ENCODE peak calls at places on chromosomes 12 and 14, in six cellular contexts. D, T, F, I, H and L are unnamed samples.

GRCh38 chr14:89232366-89233070 is 184.5 kb downstream of the FOXN3 start:
- DNase-seq in D (no peak), T (no peak), F (no peak), I (no peak), H (no peak), L (no peak)

GRCh38 chr12:57000393-57000792 is 6.0 kb downstream of the ZBTB39 start:
- DNase-seq in D (no peak), T (no peak), F (no peak), I (peak; percentile 28), H (no peak), L (no peak)

GRCh38 chr12:49588761-49589516 is 16.5 kb downstream of the FAM186B start:
- DNase-seq in D (no peak), T (no peak), F (peak; percentile 13), I (no peak), H (no peak), L (no peak)

GRCh38 chr12:123269980-123270379 is 1.7 kb downstream of the CDK2AP1 start:
- DNase-seq in D (no peak), T (no peak), F (no peak), I (no peak), H (no peak), L (no peak)

GRCh38 chr12:33795536-33795935 is 226.8 kb upstream of the ALG10 start:
- DNase-seq in D (no peak), T (no peak), F (no peak), I (no peak), H (no peak), L (no peak)

GRCh38 chr12:1436015-1436414 is 158.4 kb downstream of the FBXL14 start:
- DNase-seq in D (no peak), T (no peak), F (no peak), I (no peak), H (no peak), L (no peak)

GRCh38 chr12:6200266-6201198 is at the start of gene CD9:
- DNase-seq in D (no peak), T (peak; percentile 80), F (no peak), I (peak; percentile 84), H (peak; percentile 53), L (no peak)

GRCh38 chr14:97456958-97457357 is 659.8 kb downstream of the VRK1 start:
- DNase-seq in D (no peak), T (no peak), F (no peak), I (no peak), H (peak; percentile 79), L (no peak)

GRCh38 chr12:93790472-93791152 is 113.4 kb downstream of the CRADD start:
- DNase-seq in D (no peak), T (no peak), F (peak; percentile 90), I (no peak), H (no peak), L (peak; percentile 81)

GRCh38 chr14:50469982-50470381 is 62.4 kb downstream of the MAP4K5 start:
- DNase-seq in D (no peak), T (no peak), F (no peak), I (no peak), H (no peak), L (no peak)

GRCh38 chr14:65850429-65851145 is 438.1 kb downstream of the FUT8 start:
- DNase-seq in D (no peak), T (no peak), F (no peak), I (peak; percentile 50), H (peak; percentile 70), L (no peak)

GRCh38 chr14:34833545-34834523 is 41.3 kb downstream of the BAZ1A start:
- DNase-seq in D (no peak), T (no peak), F (peak; percentile 38), I (no peak), H (no peak), L (no peak)

GRCh38 chr12:89636776-89637160 is 71.9 kb downstream of the ATP2B1 start:
- DNase-seq in D (no peak), T (no peak), F (no peak), I (no peak), H (no peak), L (no peak)

GRCh38 chr14:55600784-55601561 is 21.0 kb downstream of the KTN1 start:
- DNase-seq in D (no peak), T (no peak), F (peak; percentile 50), I (no peak), H (no peak), L (no peak)

GRCh38 chr14:93691042-93691780 is 97.1 kb downstream of the PRIMA1 start:
- DNase-seq in D (no peak), T (no peak), F (no peak), I (no peak), H (no peak), L (no peak)

GRCh38 chr14:106875503-106875902 is 1349.1 kb downstream of the TMEM121 start:
- DNase-seq in D (peak; percentile 81), T (no peak), F (no peak), I (no peak), H (no peak), L (no peak)

GRCh38 chr14:22265319-22266140 is 323.5 kb downstream of the DAD1 start:
- DNase-seq in D (no peak), T (no peak), F (peak; percentile 6), I (no peak), H (no peak), L (no peak)

GRCh38 chr12:65778268-65779090 is 45.8 kb upstream of the HMGA2 start:
- DNase-seq in D (no peak), T (no peak), F (peak; percentile 41), I (no peak), H (no peak), L (no peak)

GRCh38 chr14:79363291-79363690 is 848.0 kb downstream of the DIO2 start:
- DNase-seq in D (no peak), T (no peak), F (no peak), I (no peak), H (no peak), L (no peak)

GRCh38 chr12:84875241-84875640 is 37.4 kb downstream of the SLC6A15 start:
- DNase-seq in D (no peak), T (no peak), F (no peak), I (no peak), H (no peak), L (no peak)

GRCh38 chr14:31968912-31969311 is 108.2 kb upstream of the ARHGAP5 start:
- DNase-seq in D (no peak), T (no peak), F (no peak), I (no peak), H (no peak), L (no peak)

GRCh38 chr12:131489718-131490117 is 221.2 kb upstream of the SFSWAP start:
- DNase-seq in D (no peak), T (no peak), F (no peak), I (no peak), H (no peak), L (no peak)

GRCh38 chr12:78208106-78208505 is 377.4 kb downstream of the NAV3 start:
- DNase-seq in D (no peak), T (no peak), F (no peak), I (no peak), H (no peak), L (no peak)

GRCh38 chr12:80814453-80814852 is 97.7 kb downstream of the MYF5 start:
- DNase-seq in D (no peak), T (no peak), F (no peak), I (no peak), H (no peak), L (no peak)

GRCh38 chr12:92065018-92065499 is 80.6 kb downstream of the BTG1 start:
- DNase-seq in D (no peak), T (no peak), F (no peak), I (no peak), H (peak; percentile 58), L (no peak)
- H3K4me3 ChIP-seq in D (no peak overlapping the region), T (no peak overlapping the region), F (no peak overlapping the region), I (no peak overlapping the region), H (no peak overlapping the region), L (no peak overlapping the region)

GRCh38 chr12:117051380-117051779 is 47.8 kb downstream of the TESC start:
- DNase-seq in D (no peak), T (no peak), F (no peak), I (no peak), H (no peak), L (no peak)

GRCh38 chr12:117053050-117053400 is 46.2 kb downstream of the TESC start:
- DNase-seq in D (no peak), T (no peak), F (no peak), I (no peak), H (no peak), L (no peak)

GRCh38 chr12:117054279-117054678 is 44.9 kb downstream of the TESC start:
- DNase-seq in D (no peak), T (no peak), F (no peak), I (no peak), H (no peak), L (no peak)

GRCh38 chr12:117052386-117053049 is 46.7 kb downstream of the TESC start:
- DNase-seq in D (no peak), T (no peak), F (no peak), I (no peak), H (no peak), L (no peak)

DNA sequence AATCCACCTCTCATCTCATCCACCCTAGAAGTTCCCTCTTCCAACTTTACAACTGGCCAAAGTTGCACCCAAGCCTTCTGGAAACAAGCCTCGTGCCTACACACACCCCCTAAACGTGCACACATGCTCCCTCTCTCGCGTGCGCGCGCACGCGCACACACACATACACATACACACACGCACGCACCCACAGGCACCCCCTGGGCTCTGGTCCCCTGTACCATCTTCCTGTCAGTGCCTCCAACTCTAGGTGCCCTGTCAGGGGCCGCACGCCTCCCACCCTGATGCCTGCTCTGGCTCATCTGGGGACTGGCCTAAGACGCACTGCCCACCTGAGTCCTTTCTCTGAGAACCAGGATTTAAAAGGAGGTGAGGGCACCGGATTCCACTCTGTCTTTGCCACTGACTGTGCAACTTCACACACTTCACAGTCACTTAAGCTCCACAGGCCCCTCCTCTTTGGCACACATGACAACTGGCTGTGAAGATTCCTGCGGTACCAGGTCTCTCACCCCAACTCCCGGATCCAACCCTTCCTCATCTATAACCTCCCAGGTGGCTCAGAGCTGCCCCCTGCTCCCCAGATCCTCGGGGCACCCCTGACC is 45.5 kb downstream of the TESC start:
- DNase-seq in D (no peak), T (no peak), F (no peak), I (no peak), H (no peak), L (no peak)
- H3K4me1 ChIP-seq in D (no peaks in the 10 kb centered on the region), T (peaks cover 5% of the 10 kb centered on the region), F (peaks cover 48% of the 10 kb centered on the region), I (no peaks in the 10 kb centered on the region), H (no peaks in the 10 kb centered on the region), L (no peaks in the 10 kb centered on the region)

DNA sequence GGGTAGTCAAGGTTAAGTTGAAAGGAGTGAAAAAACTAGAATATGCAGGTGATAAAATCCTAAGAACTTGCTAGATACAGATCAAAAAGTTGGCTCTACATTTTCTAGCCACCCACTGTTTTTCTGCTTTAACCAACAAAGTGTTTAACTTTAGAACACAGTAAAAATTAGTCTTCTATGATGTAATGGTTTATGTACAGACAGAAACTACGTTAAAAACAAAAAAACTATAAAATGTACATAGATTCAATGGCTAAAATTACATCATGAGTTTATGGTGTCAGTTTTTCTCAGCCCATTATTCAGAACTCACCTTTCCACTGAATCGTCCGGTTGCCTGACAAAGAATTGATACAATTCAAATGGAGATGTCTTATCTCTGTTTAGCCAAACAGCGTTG is 2.1 kb downstream of the YARS2 start:
- DNase-seq in D (no peak), T (no peak), F (no peak), I (no peak), H (no peak), L (no peak)
- H3K4me3 ChIP-seq in D (no peak overlapping the region), T (no peak overlapping the region), F (no peak overlapping the region), I (no peak overlapping the region), H (no peak overlapping the region), L (peak overlapping the region; percentile 90)

DNA sequence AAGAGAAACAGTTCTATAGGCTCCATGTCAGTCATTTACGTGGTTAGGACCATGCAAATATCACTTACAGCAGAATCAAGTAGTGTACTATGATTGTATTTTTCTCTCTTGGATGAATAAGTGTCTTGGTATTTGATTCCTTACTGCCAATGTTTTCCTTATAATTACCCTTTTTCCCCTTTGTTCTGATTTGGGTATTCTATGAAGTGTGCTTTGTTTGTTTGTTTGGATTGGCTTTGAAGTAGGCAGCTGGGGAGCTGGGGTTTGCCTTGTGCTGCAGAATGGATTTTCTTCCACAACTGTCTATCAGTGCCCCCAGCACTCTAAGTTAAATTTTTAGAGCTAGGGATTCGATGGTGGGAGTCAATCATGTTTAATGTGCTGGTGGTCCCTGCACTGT is 12.4 kb downstream of the TMEM120B start:
- DNase-seq in D (no peak), T (no peak), F (no peak), I (no peak), H (no peak), L (no peak)
- H3K4me1 ChIP-seq in D (no peaks in the 10 kb centered on the region), T (no peaks in the 10 kb centered on the region), F (no peaks in the 10 kb centered on the region), I (no peaks in the 10 kb centered on the region), H (no peaks in the 10 kb centered on the region), L (peaks cover 5% of the 10 kb centered on the region)